ENCODE peak calls at places on chromosomes 13 and 19, in five cellular contexts. One of them, this sample, is unnamed.

GRCh38 chr19:28420731-28421550 is 792.0 kb downstream of the UQCRFS1 start:
- DNase-seq in suprapubic skin: no peak
- DNase-seq in breast epithelium: no peak
- DNase-seq in HCT116: no peak
- DNase-seq in endothelial cell of umbilical vein: no peak
- DNase-seq in this sample: no peak

GRCh38 chr19:58577581-58578429 is 4.7 kb upstream of the MZF1 start:
- DNase-seq in suprapubic skin: peak
- DNase-seq in breast epithelium: no peak
- DNase-seq in HCT116: no peak
- DNase-seq in endothelial cell of umbilical vein: no peak
- DNase-seq in this sample: no peak

GRCh38 chr19:11421607-11422098 is 2.5 kb upstream of the RGL3 start:
- DNase-seq in suprapubic skin: no peak
- DNase-seq in breast epithelium: no peak
- DNase-seq in HCT116: no peak
- DNase-seq in endothelial cell of umbilical vein: no peak
- DNase-seq in this sample: peak

GRCh38 chr13:112069727-112070300 is 2.9 kb downstream of the SOX1 start:
- DNase-seq in suprapubic skin: peak
- DNase-seq in breast epithelium: no peak
- DNase-seq in HCT116: no peak
- DNase-seq in endothelial cell of umbilical vein: no peak
- DNase-seq in this sample: no peak

GRCh38 chr19:9793051-9793591 is 24.6 kb upstream of the ZNF846 start:
- DNase-seq in suprapubic skin: peak
- DNase-seq in breast epithelium: peak
- DNase-seq in HCT116: no peak
- DNase-seq in endothelial cell of umbilical vein: no peak
- DNase-seq in this sample: peak

GRCh38 chr13:45219938-45220375 is 19.1 kb upstream of the KCTD4 start:
- DNase-seq in suprapubic skin: no peak
- DNase-seq in breast epithelium: no peak
- DNase-seq in HCT116: peak
- DNase-seq in endothelial cell of umbilical vein: peak
- DNase-seq in this sample: no peak

GRCh38 chr13:31016342-31017325 is 84.2 kb downstream of the TEX26 start:
- DNase-seq in suprapubic skin: no peak
- DNase-seq in breast epithelium: no peak
- DNase-seq in HCT116: no peak
- DNase-seq in endothelial cell of umbilical vein: no peak
- DNase-seq in this sample: no peak

GRCh38 chr13:44088911-44089851 is 209.5 kb downstream of the LACC1 start:
- DNase-seq in suprapubic skin: no peak
- DNase-seq in breast epithelium: no peak
- DNase-seq in HCT116: no peak
- DNase-seq in endothelial cell of umbilical vein: no peak
- DNase-seq in this sample: no peak

GRCh38 chr13:21074601-21075302 is 13.4 kb upstream of the LATS2 start:
- DNase-seq in suprapubic skin: peak
- DNase-seq in breast epithelium: no peak
- DNase-seq in HCT116: no peak
- DNase-seq in endothelial cell of umbilical vein: peak
- DNase-seq in this sample: peak

GRCh38 chr19:43351998-43352746 is 1.3 kb upstream of the CD177 start:
- DNase-seq in suprapubic skin: no peak
- DNase-seq in breast epithelium: no peak
- DNase-seq in HCT116: no peak
- DNase-seq in endothelial cell of umbilical vein: no peak
- DNase-seq in this sample: no peak

GRCh38 chr19:39307233-39307821 is 11.1 kb downstream of the IFNL1 start:
- DNase-seq in suprapubic skin: peak
- DNase-seq in breast epithelium: no peak
- DNase-seq in HCT116: no peak
- DNase-seq in endothelial cell of umbilical vein: no peak
- DNase-seq in this sample: peak

GRCh38 chr19:38917921-38918491 is 6.0 kb upstream of the CCER2 start:
- DNase-seq in suprapubic skin: no peak
- DNase-seq in breast epithelium: no peak
- DNase-seq in HCT116: no peak
- DNase-seq in endothelial cell of umbilical vein: no peak
- DNase-seq in this sample: no peak

GRCh38 chr19:5352229-5352763 is 11.7 kb upstream of the PTPRS start:
- DNase-seq in suprapubic skin: no peak
- DNase-seq in breast epithelium: no peak
- DNase-seq in HCT116: peak
- DNase-seq in endothelial cell of umbilical vein: no peak
- DNase-seq in this sample: no peak

GRCh38 chr19:48628486-48629296 is 8.5 kb downstream of the DBP start:
- DNase-seq in suprapubic skin: no peak
- DNase-seq in breast epithelium: no peak
- DNase-seq in HCT116: no peak
- DNase-seq in endothelial cell of umbilical vein: no peak
- DNase-seq in this sample: no peak

GRCh38 chr13:24005711-24006281 is 108.5 kb upstream of the C1QTNF9B start:
- DNase-seq in suprapubic skin: no peak
- DNase-seq in breast epithelium: no peak
- DNase-seq in HCT116: no peak
- DNase-seq in endothelial cell of umbilical vein: no peak
- DNase-seq in this sample: no peak

GRCh38 chr19:38452430-38453366 is 19.2 kb downstream of the RYR1 start:
- DNase-seq in suprapubic skin: no peak
- DNase-seq in breast epithelium: no peak
- DNase-seq in HCT116: peak
- DNase-seq in endothelial cell of umbilical vein: no peak
- DNase-seq in this sample: peak

GRCh38 chr13:84684048-84684662 is 801.9 kb upstream of the SLITRK1 start:
- DNase-seq in suprapubic skin: no peak
- DNase-seq in breast epithelium: no peak
- DNase-seq in HCT116: no peak
- DNase-seq in endothelial cell of umbilical vein: no peak
- DNase-seq in this sample: no peak

GRCh38 chr13:78443839-78444238 is 159.5 kb downstream of the POU4F1 start:
- DNase-seq in suprapubic skin: no peak
- DNase-seq in breast epithelium: no peak
- DNase-seq in HCT116: no peak
- DNase-seq in endothelial cell of umbilical vein: no peak
- DNase-seq in this sample: no peak

GRCh38 chr19:8321760-8322637 is 703 bp downstream of the RPS28 start:
- DNase-seq in suprapubic skin: no peak
- DNase-seq in breast epithelium: no peak
- DNase-seq in HCT116: no peak
- DNase-seq in endothelial cell of umbilical vein: no peak
- DNase-seq in this sample: no peak

GRCh38 chr19:5628470-5628869 is 5.6 kb downstream of the SAFB start:
- DNase-seq in suprapubic skin: no peak
- DNase-seq in breast epithelium: no peak
- DNase-seq in HCT116: no peak
- DNase-seq in endothelial cell of umbilical vein: no peak
- DNase-seq in this sample: no peak

GRCh38 chr13:42284068-42284467 is 12.1 kb downstream of the AKAP11 start:
- DNase-seq in suprapubic skin: no peak
- DNase-seq in breast epithelium: no peak
- DNase-seq in HCT116: no peak
- DNase-seq in endothelial cell of umbilical vein: no peak
- DNase-seq in this sample: no peak

GRCh38 chr13:27971236-27971645 is 2.1 kb upstream of the CDX2 start:
- DNase-seq in suprapubic skin: peak
- DNase-seq in breast epithelium: no peak
- DNase-seq in HCT116: no peak
- DNase-seq in endothelial cell of umbilical vein: no peak
- DNase-seq in this sample: no peak

GRCh38 chr13:77918391-77919261 is at the start of gene EDNRB:
- DNase-seq in suprapubic skin: peak
- DNase-seq in breast epithelium: no peak
- DNase-seq in HCT116: no peak
- DNase-seq in endothelial cell of umbilical vein: peak
- DNase-seq in this sample: peak

GRCh38 chr19:29531458-29532025 is 5.7 kb downstream of the VSTM2B start:
- DNase-seq in suprapubic skin: no peak
- DNase-seq in breast epithelium: no peak
- DNase-seq in HCT116: no peak
- DNase-seq in endothelial cell of umbilical vein: no peak
- DNase-seq in this sample: no peak

GRCh38 chr13:110680852-110681251 is 25.1 kb downstream of the CARS2 start:
- DNase-seq in suprapubic skin: no peak
- DNase-seq in breast epithelium: no peak
- DNase-seq in HCT116: peak
- DNase-seq in endothelial cell of umbilical vein: peak
- DNase-seq in this sample: no peak

GRCh38 chr19:40217921-40218890 is at the start of gene TTC9B:
- DNase-seq in suprapubic skin: no peak
- DNase-seq in breast epithelium: no peak
- DNase-seq in HCT116: no peak
- DNase-seq in endothelial cell of umbilical vein: no peak
- DNase-seq in this sample: no peak

GRCh38 chr19:8444677-8445487 is at the start of gene HNRNPM:
- DNase-seq in suprapubic skin: peak
- DNase-seq in breast epithelium: peak
- DNase-seq in HCT116: peak
- DNase-seq in endothelial cell of umbilical vein: peak
- DNase-seq in this sample: peak

GRCh38 chr19:21848706-21849105 is 12.7 kb upstream of the ZNF43 start:
- DNase-seq in suprapubic skin: no peak
- DNase-seq in breast epithelium: no peak
- DNase-seq in HCT116: no peak
- DNase-seq in endothelial cell of umbilical vein: no peak
- DNase-seq in this sample: no peak

GRCh38 chr19:53275480-53275879 is 8.0 kb upstream of the VN1R4 start:
- DNase-seq in suprapubic skin: no peak
- DNase-seq in breast epithelium: no peak
- DNase-seq in HCT116: no peak
- DNase-seq in endothelial cell of umbilical vein: no peak
- DNase-seq in this sample: no peak

GRCh38 chr13:52405767-52406494 is at the start of gene THSD1:
- DNase-seq in suprapubic skin: peak
- DNase-seq in breast epithelium: peak
- DNase-seq in HCT116: no peak
- DNase-seq in endothelial cell of umbilical vein: peak
- DNase-seq in this sample: peak

GRCh38 chr13:77919351-77920294 is 992 bp upstream of the EDNRB start:
- DNase-seq in suprapubic skin: peak
- DNase-seq in breast epithelium: no peak
- DNase-seq in HCT116: no peak
- DNase-seq in endothelial cell of umbilical vein: peak
- DNase-seq in this sample: peak

GRCh38 chr19:7742991-7743390 is 4.3 kb downstream of the CD209 start:
- DNase-seq in suprapubic skin: no peak
- DNase-seq in breast epithelium: no peak
- DNase-seq in HCT116: no peak
- DNase-seq in endothelial cell of umbilical vein: no peak
- DNase-seq in this sample: no peak

GRCh38 chr13:41746259-41746658 is 214.7 kb downstream of the VWA8 start:
- DNase-seq in suprapubic skin: no peak
- DNase-seq in breast epithelium: no peak
- DNase-seq in HCT116: peak
- DNase-seq in endothelial cell of umbilical vein: no peak
- DNase-seq in this sample: no peak

GRCh38 chr13:98409281-98409680 is 167.6 kb downstream of the STK24 start:
- DNase-seq in suprapubic skin: no peak
- DNase-seq in breast epithelium: no peak
- DNase-seq in HCT116: no peak
- DNase-seq in endothelial cell of umbilical vein: no peak
- DNase-seq in this sample: peak

GRCh38 chr13:83824561-83824960 is 57.7 kb downstream of the SLITRK1 start:
- DNase-seq in suprapubic skin: no peak
- DNase-seq in breast epithelium: no peak
- DNase-seq in HCT116: no peak
- DNase-seq in endothelial cell of umbilical vein: no peak
- DNase-seq in this sample: peak

DNA sequence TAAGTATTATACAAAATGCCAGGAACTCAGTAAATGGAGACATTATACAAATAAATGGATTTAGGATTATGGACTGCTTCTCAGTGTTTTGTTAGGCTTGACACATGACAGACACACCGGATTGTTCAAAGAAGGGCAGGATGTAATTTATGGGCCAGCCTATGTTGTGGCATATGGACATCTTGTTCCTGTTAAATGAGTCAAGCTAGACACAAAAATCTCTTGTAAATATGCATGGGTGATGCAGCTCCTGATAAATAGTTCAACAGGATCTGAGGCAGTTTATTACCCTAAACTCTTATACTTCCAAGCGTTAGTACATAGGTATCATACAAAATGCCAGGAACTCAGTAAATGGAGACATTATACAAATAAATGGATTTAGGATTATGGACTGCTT is 502.3 kb downstream of the TBC1D4 start:
- DNase-seq in suprapubic skin: no peak
- DNase-seq in breast epithelium: no peak
- DNase-seq in HCT116: no peak
- DNase-seq in endothelial cell of umbilical vein: no peak
- DNase-seq in this sample: no peak
- TF ChIP-seq POLR2AphosphoS5 in suprapubic skin: no peak
- TF ChIP-seq POLR2AphosphoS5 in breast epithelium: no peak
- TF ChIP-seq POLR2AphosphoS5 in HCT116: no peak
- TF ChIP-seq POLR2AphosphoS5 in endothelial cell of umbilical vein: no peak
- TF ChIP-seq POLR2AphosphoS5 in this sample: no peak

DNA sequence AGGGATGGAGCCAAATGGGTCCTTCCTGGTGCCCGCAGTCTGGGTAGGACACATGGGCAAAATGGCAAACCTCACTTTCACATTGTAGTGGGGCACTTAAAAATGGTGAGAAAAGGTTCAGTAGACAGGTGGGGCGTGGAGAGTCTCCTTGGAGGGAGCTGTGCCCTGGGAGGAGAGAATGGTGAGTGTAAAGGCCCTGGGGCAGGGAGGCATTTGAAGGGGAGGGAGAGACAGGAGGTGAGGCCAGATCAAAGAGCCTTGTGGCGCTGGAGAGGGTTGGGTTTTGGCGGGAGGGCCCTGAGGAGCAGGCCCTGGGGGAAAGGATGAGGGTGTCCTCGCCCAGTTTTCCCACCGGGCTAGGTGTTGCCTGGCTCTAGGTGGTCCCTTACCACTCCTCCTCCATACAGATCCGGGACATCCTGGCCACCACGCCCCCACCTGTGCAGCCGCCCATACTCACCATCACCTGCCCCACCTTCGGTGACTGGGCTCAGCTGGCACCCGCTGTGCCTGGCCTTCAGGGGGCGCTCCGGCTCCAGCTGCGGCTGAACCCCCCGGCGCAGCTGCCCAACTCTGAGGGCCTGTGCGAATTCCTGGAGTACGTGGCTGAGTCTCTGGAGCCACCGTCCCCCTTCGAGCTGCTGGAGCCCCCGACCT is 6.3 kb downstream of the MAP1S start:
- DNase-seq in suprapubic skin: no peak
- DNase-seq in breast epithelium: no peak
- DNase-seq in HCT116: no peak
- DNase-seq in endothelial cell of umbilical vein: no peak
- DNase-seq in this sample: no peak
- TF ChIP-seq CTCF in suprapubic skin: no peak
- TF ChIP-seq CTCF in breast epithelium: no peak
- TF ChIP-seq CTCF in HCT116: peak
- TF ChIP-seq CTCF in endothelial cell of umbilical vein: peak
- TF ChIP-seq CTCF in this sample: no peak

GRCh38 chr19:16001481-16002312 is 52.9 kb downstream of the OR10H4 start:
- DNase-seq in suprapubic skin: no peak
- DNase-seq in breast epithelium: no peak
- DNase-seq in HCT116: no peak
- DNase-seq in endothelial cell of umbilical vein: peak
- DNase-seq in this sample: no peak
- H3K27ac ChIP-seq in suprapubic skin: no peak
- H3K27ac ChIP-seq in breast epithelium: peak
- H3K27ac ChIP-seq in HCT116: no peak
- H3K27ac ChIP-seq in endothelial cell of umbilical vein: no peak
- H3K27ac ChIP-seq in this sample: peak

GRCh38 chr19:33956941-33957340 is 160.3 kb downstream of the KCTD15 start:
- DNase-seq in suprapubic skin: no peak
- DNase-seq in breast epithelium: no peak
- DNase-seq in HCT116: no peak
- DNase-seq in endothelial cell of umbilical vein: no peak
- DNase-seq in this sample: no peak
- TF ChIP-seq POLR2AphosphoS5 in suprapubic skin: no peak
- TF ChIP-seq POLR2AphosphoS5 in breast epithelium: no peak
- TF ChIP-seq POLR2AphosphoS5 in HCT116: no peak
- TF ChIP-seq POLR2AphosphoS5 in endothelial cell of umbilical vein: no peak
- TF ChIP-seq POLR2AphosphoS5 in this sample: no peak